ENCODE peak calls at places on chromosomes 16 and 17, in eight cellular contexts. A is Right ventricle myocardium superior; J is iris pigment epithelial cell; I is stimulated activated naive CD8-positive, alpha-beta T cell treated with anti-CD3 and anti-CD28 coated beads, Interleukin-15, amount 100 ng/mL, for 72 hours; C is cardiac muscle cell; B is PC-9; S is activated CD4-positive, alpha-beta T cell treated with anti-CD3 and anti-CD28 coated beads, Interleukin-2, amount 10 ng/mL, durations not matched to agents 7 days and 5 days; X is neural crest cell. L is an unnamed sample.

GRCh38 chr17:18161226-18162094 is 22.2 kb upstream of the ALKBH5 start:
- DNase-seq in A (no peak), J (no peak), I (no peak), C (no peak), B (no peak), S (no peak), X (no peak), L (no peak)

GRCh38 chr16:88781140-88782077 is 3.6 kb downstream of the PIEZO1 start:
- DNase-seq in A (peak), J (no peak), I (no peak), C (no peak), B (no peak), S (peak), X (no peak), L (no peak)

GRCh38 chr16:48963901-48964615 is 317.6 kb downstream of the CBLN1 start:
- DNase-seq in A (no peak), J (peak), I (no peak), C (no peak), B (peak), S (no peak), X (no peak), L (peak)

GRCh38 chr17:38879878-38880727 is 10.2 kb downstream of the LASP1 start:
- DNase-seq in A (peak), J (peak), I (no peak), C (peak), B (peak), S (peak), X (no peak), L (no peak)

GRCh38 chr16:48112603-48113400 is 43.0 kb downstream of the ABCC12 start:
- DNase-seq in A (peak), J (no peak), I (no peak), C (no peak), B (peak), S (no peak), X (no peak), L (no peak)

GRCh38 chr17:1031711-1032110 is 34.8 kb downstream of the TIMM22 start:
- DNase-seq in A (peak), J (peak), I (no peak), C (peak), B (no peak), S (no peak), X (peak), L (no peak)

GRCh38 chr16:89955001-89955685 is 6.6 kb downstream of the DEF8 start:
- DNase-seq in A (peak), J (no peak), I (no peak), C (no peak), B (no peak), S (no peak), X (no peak), L (no peak)

GRCh38 chr17:31216053-31216751 is 80.8 kb downstream of the OMG start:
- DNase-seq in A (no peak), J (peak), I (no peak), C (peak), B (peak), S (no peak), X (no peak), L (peak)

GRCh38 chr16:27322858-27323780 is 9.3 kb downstream of the IL4R start:
- DNase-seq in A (no peak), J (no peak), I (no peak), C (no peak), B (peak), S (no peak), X (no peak), L (peak)

GRCh38 chr16:69621225-69621624 is 55.5 kb downstream of the NFAT5 start:
- DNase-seq in A (no peak), J (no peak), I (no peak), C (no peak), B (no peak), S (no peak), X (no peak), L (no peak)

GRCh38 chr17:57011482-57012015 is 33.6 kb downstream of the SCPEP1 start:
- DNase-seq in A (no peak), J (no peak), I (no peak), C (no peak), B (no peak), S (no peak), X (no peak), L (no peak)

GRCh38 chr17:4854181-4854681 is 21.1 kb downstream of the MINK1 start:
- DNase-seq in A (no peak), J (peak), I (no peak), C (no peak), B (no peak), S (no peak), X (no peak), L (peak)

GRCh38 chr17:39110435-39111136 is 40.9 kb downstream of the PLXDC1 start:
- DNase-seq in A (no peak), J (no peak), I (no peak), C (peak), B (no peak), S (no peak), X (no peak), L (no peak)

GRCh38 chr17:15885770-15886169 is 59.2 kb upstream of the ADORA2B start:
- DNase-seq in A (no peak), J (peak), I (peak), C (no peak), B (no peak), S (no peak), X (no peak), L (no peak)

GRCh38 chr16:27284865-27285675 is 16.5 kb upstream of the NSMCE1 start:
- DNase-seq in A (no peak), J (no peak), I (no peak), C (peak), B (no peak), S (no peak), X (no peak), L (no peak)

GRCh38 chr16:67169642-67170167 is 633 bp upstream of the NOL3 start:
- DNase-seq in A (peak), J (no peak), I (peak), C (peak), B (no peak), S (peak), X (peak), L (peak)

GRCh38 chr17:81241648-81242420 is 2.7 kb downstream of the NDUFAF8 start:
- DNase-seq in A (no peak), J (no peak), I (peak), C (peak), B (no peak), S (peak), X (peak), L (peak)

GRCh38 chr16:1929578-1930337 is 11.5 kb upstream of the HS3ST6 start:
- DNase-seq in A (peak), J (peak), I (peak), C (peak), B (peak), S (peak), X (peak), L (peak)